ENCODE peak calls at places on chromosomes 6 and 20, in five cellular contexts. Y, V, Z, E and K are unnamed samples.

GRCh38 chr20:15834857-15835256 is 738.4 kb downstream of the KIF16B start:
- DNase-seq in Z (peak; percentile 81), Y (no peak), V (no peak), E (no peak), K (no peak)

GRCh38 chr20:52031206-52031573 is 160.4 kb downstream of the ZFP64 start:
- DNase-seq in V (no peak), E (no peak), Y (no peak), Z (no peak), K (no peak)

GRCh38 chr6:137378100-137378390 is 116.1 kb downstream of the OLIG3 start:
- DNase-seq in Z (no peak), E (no peak), Y (no peak), V (no peak), K (no peak)

GRCh38 chr20:40563296-40563950 is 125.6 kb downstream of the MAFB start:
- DNase-seq in V (no peak), Y (no peak), E (no peak), Z (peak; percentile 1), K (no peak)

GRCh38 chr6:43203718-43204095 is 21.7 kb downstream of the CUL9 start:
- DNase-seq in E (no peak), Y (no peak), Z (no peak), V (no peak), K (no peak)

GRCh38 chr6:151723152-151723551 is 84.3 kb upstream of the ESR1 start:
- DNase-seq in E (no peak), Y (no peak), V (no peak), Z (no peak), K (no peak)

GRCh38 chr6:111666812-111667211 is 61.1 kb upstream of the TRAF3IP2 start:
- DNase-seq in V (no peak), E (no peak), Y (no peak), Z (no peak), K (no peak)

GRCh38 chr6:72374864-72375263 is 247.0 kb upstream of the KCNQ5 start:
- DNase-seq in E (no peak), Y (no peak), V (no peak), Z (peak; percentile 73), K (no peak)

GRCh38 chr20:18638768-18639167 is 50.9 kb downstream of the DTD1 start:
- DNase-seq in V (no peak), Z (no peak), Y (no peak), E (no peak), K (no peak)

GRCh38 chr6:46452312-46452917 is 38.8 kb downstream of the RCAN2 start:
- DNase-seq in V (no peak), Z (peak; percentile 37), E (no peak), Y (no peak), K (no peak)

GRCh38 chr6:52297433-52297832 is 12.9 kb upstream of the MCM3 start:
- DNase-seq in V (no peak), E (no peak), Z (no peak), Y (no peak), K (no peak)

GRCh38 chr6:71349395-71349794 is 60.8 kb downstream of the OGFRL1 start:
- DNase-seq in V (peak; percentile 43), Z (peak; percentile 65), E (no peak), Y (peak; percentile 29), K (no peak)

GRCh38 chr6:4338884-4339283 is 203.5 kb upstream of the ECI2 start:
- DNase-seq in Y (no peak), Z (no peak), V (no peak), E (no peak), K (no peak)

GRCh38 chr6:30013296-30013922 is 47.7 kb upstream of the POLR1H start:
- DNase-seq in V (no peak), E (no peak), Y (peak; percentile 20), Z (peak; percentile 55), K (peak; percentile 15)

GRCh38 chr6:73704260-73704659 is 8.3 kb downstream of the CD109 start:
- DNase-seq in Y (no peak), E (no peak), V (peak; percentile 71), Z (no peak), K (no peak)

GRCh38 chr20:771741-772464 is 3.6 kb upstream of the SLC52A3 start:
- DNase-seq in Z (no peak), Y (no peak), V (no peak), E (no peak), K (no peak)

GRCh38 chr20:4605166-4605565 is 116.5 kb upstream of the PRND start:
- DNase-seq in E (no peak), Y (no peak), V (no peak), Z (no peak), K (no peak)